ENCODE peak calls at places on chromosomes 2 and 18, in nine cellular contexts. K is CD4-positive, alpha-beta T cell; B is tibial artery; A is mesothelial cell of epicardium; E is ovary; R is uterus; G is progenitor cell of endocrine pancreas; N is heart left ventricle; U is activated CD8-positive, alpha-beta T cell treated with anti-CD3 and anti-CD28 coated beads for 36 hours. H is an unnamed sample.
A peak's percentile ranks its signal among the peaks of the same experiment; 100 is the strongest.

GRCh38 chr2:225270861-225271260 is 128.6 kb upstream of the NYAP2 start:
- DNase-seq in A (no peak), B (no peak), E (no peak), R (no peak), K (no peak), U (peak; percentile 29), N (no peak), G (no peak), H (peak; percentile 60)

GRCh38 chr18:31440787-31441186 is 6.8 kb upstream of the DSG3 start:
- DNase-seq in B (no peak), K (no peak), A (no peak), N (no peak), G (no peak), U (no peak), E (no peak), R (no peak), H (no peak)

GRCh38 chr2:62923242-62923641 is 127.4 kb upstream of the OTX1 start:
- DNase-seq in G (no peak), U (no peak), N (no peak), E (no peak), R (no peak), A (no peak), K (no peak), B (no peak), H (no peak)

GRCh38 chr2:171529914-171530313 is 7.6 kb downstream of the CYBRD1 start:
- DNase-seq in R (no peak), N (no peak), B (no peak), G (no peak), E (no peak), K (no peak), A (no peak), U (peak; percentile 38), H (no peak)

GRCh38 chr2:228657807-228658402 is 476.4 kb upstream of the SPHKAP start:
- DNase-seq in N (no peak), E (no peak), R (no peak), K (no peak), A (no peak), G (no peak), B (no peak), U (no peak), H (no peak)

GRCh38 chr2:68594674-68595492 is 48.5 kb upstream of the PROKR1 start:
- DNase-seq in B (no peak), N (peak; percentile 29), G (no peak), E (no peak), R (no peak), K (peak; percentile 46), U (peak; percentile 71), A (no peak), H (peak; percentile 33)

GRCh38 chr2:34570266-34570872 is 971.3 kb upstream of the FAM98A start:
- DNase-seq in A (no peak), R (no peak), K (no peak), E (no peak), G (no peak), N (no peak), B (no peak), U (no peak), H (no peak)

GRCh38 chr2:212145111-212145510 is 393.5 kb downstream of the ERBB4 start:
- DNase-seq in R (no peak), G (no peak), A (no peak), B (no peak), U (no peak), E (no peak), K (no peak), N (no peak), H (no peak)

GRCh38 chr2:160050147-160050546 is 12.3 kb downstream of the PLA2R1 start:
- DNase-seq in R (no peak), K (no peak), U (no peak), E (no peak), A (no peak), B (no peak), N (no peak), G (no peak), H (no peak)

GRCh38 chr2:85737961-85738360 is 15.8 kb upstream of the ATOH8 start:
- DNase-seq in G (no peak), K (no peak), R (no peak), E (peak; percentile 47), U (no peak), N (no peak), A (no peak), B (no peak), H (no peak)

GRCh38 chr18:48893559-48894265 is 57.1 kb downstream of the SMAD7 start:
- DNase-seq in E (no peak), R (no peak), N (no peak), G (no peak), B (no peak), K (no peak), U (no peak), A (no peak), H (no peak)

GRCh38 chr18:13241893-13242175 is 23.3 kb downstream of the LDLRAD4 start:
- DNase-seq in B (peak; percentile 14), A (no peak), U (no peak), K (no peak), R (no peak), G (no peak), N (no peak), E (no peak), H (no peak)

GRCh38 chr2:238155051-238155760 is 3.6 kb upstream of the ERFE start:
- DNase-seq in G (no peak), R (no peak), E (no peak), K (no peak), B (no peak), A (no peak), N (peak; percentile 48), U (no peak), H (no peak)

GRCh38 chr2:238154570-238154969 is 4.2 kb upstream of the ERFE start:
- DNase-seq in G (no peak), K (no peak), R (no peak), B (no peak), N (no peak), U (no peak), E (no peak), A (no peak), H (no peak)

GRCh38 chr2:238151628-238152235 is 7.0 kb upstream of the ERFE start:
- DNase-seq in E (no peak), U (no peak), B (no peak), K (no peak), N (no peak), G (no peak), A (no peak), R (no peak), H (no peak)

GRCh38 chr2:238151205-238151604 is 7.6 kb upstream of the ERFE start:
- DNase-seq in A (no peak), K (no peak), B (no peak), G (no peak), R (no peak), U (no peak), E (no peak), N (no peak), H (no peak)

DNA sequence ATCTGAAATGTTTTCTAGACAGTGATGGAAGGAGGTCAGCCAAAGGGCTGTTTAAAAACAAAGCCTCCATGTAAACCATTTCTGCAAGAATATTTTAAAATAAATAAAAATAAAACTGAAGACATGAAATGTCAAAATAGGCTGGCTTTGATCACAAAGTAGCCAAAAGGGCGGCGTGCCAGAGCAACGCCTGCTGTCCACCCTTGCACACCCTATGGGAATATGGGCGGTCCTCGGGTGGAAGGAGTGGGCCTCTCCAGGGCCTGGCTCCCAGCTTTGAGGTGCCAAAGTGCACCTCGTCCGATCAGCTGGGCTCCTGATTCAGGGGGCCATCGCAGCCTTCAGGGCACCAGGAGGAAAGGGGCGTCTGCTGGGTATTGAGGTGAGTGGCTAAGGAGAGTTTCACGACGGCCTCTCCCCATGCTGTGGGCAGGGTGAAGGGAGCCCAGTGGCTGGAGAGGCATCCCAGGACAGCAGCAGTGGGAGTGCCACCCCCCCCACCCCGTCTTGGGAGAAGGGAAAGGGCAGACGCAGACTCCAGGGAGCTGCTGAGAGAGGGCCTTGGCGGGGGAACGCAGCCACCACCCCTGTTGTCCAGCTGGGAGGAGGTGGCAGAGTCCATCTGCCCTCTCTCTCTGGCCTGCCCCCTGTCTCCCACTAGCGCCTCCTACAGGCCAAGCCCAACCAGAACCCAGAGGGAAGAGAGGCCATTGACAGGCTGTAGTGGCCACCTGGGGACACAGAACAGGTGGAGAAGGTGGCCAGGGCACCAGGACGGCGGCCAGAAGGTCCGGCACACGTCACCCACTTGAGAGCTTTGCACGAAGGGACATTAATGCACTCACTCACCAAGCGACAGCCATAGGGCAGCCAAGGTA is 5.7 kb upstream of the ERFE start:
- DNase-seq in G (no peak), K (no peak), N (no peak), B (no peak), A (no peak), E (no peak), U (no peak), R (no peak), H (no peak)
- TF ChIP-seq CTCF in G (no peak), K (no peak), N (peak; percentile 21), B (no peak), A (no peak), E (no peak), U (peak; percentile 15), R (no peak), H (no peak)

GRCh38 chr2:175981546-175981945 is 20.5 kb downstream of the LNPK start:
- DNase-seq in G (no peak), N (no peak), K (no peak), E (no peak), U (no peak), B (no peak), A (no peak), R (no peak), H (no peak)
- TF ChIP-seq CTCF in G (no peak), N (no peak), K (no peak), E (no peak), U (no peak), B (no peak), A (no peak), R (no peak), H (no peak)

DNA sequence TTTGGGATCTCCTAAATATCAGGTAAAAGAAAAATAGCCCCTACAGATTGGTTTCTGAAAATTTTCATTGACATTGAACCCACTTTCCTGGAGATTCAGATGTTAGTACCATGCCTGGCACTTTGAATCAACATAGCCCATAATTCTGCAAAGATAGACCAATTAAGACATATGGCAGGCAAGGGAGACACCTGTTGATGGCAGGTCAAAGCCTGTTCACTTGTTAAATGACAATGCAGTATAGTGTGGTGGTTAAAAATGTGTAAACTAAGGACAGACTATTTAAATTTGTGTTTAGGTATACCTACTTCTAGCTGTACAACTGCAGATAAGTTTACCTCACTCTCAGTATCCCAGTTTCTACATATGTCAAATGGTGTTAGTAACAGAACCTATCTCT is 178.1 kb upstream of the MMADHC start:
- DNase-seq in B (no peak), G (no peak), N (no peak), R (no peak), E (no peak), U (no peak), K (no peak), A (no peak), H (no peak)
- TF ChIP-seq CTCF in B (no peak), G (no peak), N (no peak), R (no peak), E (no peak), U (no peak), K (no peak), A (no peak), H (no peak)

GRCh38 chr18:68298340-68298739 is 416.6 kb downstream of the TMX3 start:
- DNase-seq in B (no peak), R (no peak), K (no peak), A (no peak), U (no peak), N (no peak), G (no peak), E (no peak), H (no peak)

GRCh38 chr18:68301436-68301835 is 413.5 kb downstream of the TMX3 start:
- DNase-seq in A (no peak), K (no peak), B (no peak), R (no peak), G (no peak), N (no peak), U (no peak), E (no peak), H (no peak)

GRCh38 chr18:68299906-68300305 is 415.0 kb downstream of the TMX3 start:
- DNase-seq in K (no peak), B (no peak), E (no peak), G (no peak), R (no peak), A (no peak), U (no peak), N (no peak), H (no peak)
- TF ChIP-seq CTCF in K (no peak), B (no peak), E (no peak), G (no peak), R (no peak), A (no peak), U (no peak), N (no peak), H (no peak)

H was measured in GM10248.